ENCODE peak calls at places on chromosomes 11 and 22, in five cellular contexts. M is activated B cell treated with CpG ODN at 0.5 μM for 24 hours, T is HFF-Myc, V is B cell, Y is cardiac fibroblast. H is an unnamed sample.

GRCh38 chr11:92322225-92322624 is 97.6 kb downstream of the FAT3 start:
- DNase-seq in V (no peak), T (no peak), Y (peak), M (no peak), H (no peak)

GRCh38 chr11:6206456-6207180 is 1.3 kb downstream of the C11orf42 start:
- DNase-seq in T (peak), Y (no peak), V (no peak), M (no peak), H (no peak)

GRCh38 chr22:26428515-26429457 is at the start of gene ASPHD2:
- DNase-seq in Y (peak), V (peak), M (peak), T (peak), H (no peak)

GRCh38 chr11:64777449-64778222 is 706 bp downstream of the SF1 start:
- DNase-seq in Y (peak), T (no peak), M (peak), V (peak), H (peak)

GRCh38 chr11:59142530-59143507 is at the start of gene FAM111A:
- DNase-seq in M (peak), Y (peak), T (peak), V (peak), H (peak)

GRCh38 chr11:22130462-22131053 is 62.3 kb upstream of the ANO5 start:
- DNase-seq in V (no peak), T (no peak), M (no peak), Y (peak), H (no peak)

GRCh38 chr11:35317253-35317652 is 102.1 kb downstream of the SLC1A2 start:
- DNase-seq in M (no peak), T (no peak), Y (no peak), V (no peak), H (no peak)

GRCh38 chr22:27952091-27952490 is 33.0 kb upstream of the PITPNB start:
- DNase-seq in T (peak), M (no peak), V (no peak), Y (peak), H (no peak)

GRCh38 chr22:24444729-24445466 is 17.5 kb downstream of the ADORA2A start:
- DNase-seq in V (no peak), M (no peak), T (no peak), Y (no peak), H (no peak)

DNA sequence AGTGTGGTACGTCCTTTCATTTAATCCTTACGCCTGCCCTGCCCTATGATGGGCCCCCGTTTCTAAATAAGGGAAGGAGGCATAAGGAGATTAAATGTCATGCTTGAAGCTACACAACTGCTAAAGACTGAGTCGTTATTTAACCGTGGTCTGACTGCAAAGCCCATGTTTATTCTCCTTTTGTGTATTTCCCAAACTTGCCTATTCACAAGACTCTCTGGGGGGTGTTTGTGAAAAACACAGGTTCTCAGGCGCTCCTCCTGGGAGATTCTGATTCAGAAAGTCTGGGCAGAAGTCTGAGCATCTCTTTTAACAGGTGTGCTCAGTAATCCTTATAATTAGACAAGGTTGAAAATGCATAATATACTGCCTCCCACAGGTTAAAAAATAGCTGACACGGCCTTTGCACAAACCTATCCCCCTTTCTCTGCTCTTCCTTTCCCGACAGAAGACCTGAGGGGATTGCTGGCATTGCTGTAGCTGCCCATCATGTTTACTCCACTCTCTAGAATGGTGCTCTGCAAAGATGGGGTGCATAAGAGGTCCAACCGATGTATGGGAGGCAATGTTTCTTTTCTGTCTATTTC is 56.4 kb upstream of the ZBTB44 start:
- DNase-seq in Y (no peak), V (no peak), M (no peak), T (no peak), H (no peak)
- TF ChIP-seq CTCF in Y (no peak), V (no peak), M (no peak), T (no peak), H (peak)

GRCh38 chr11:1553808-1554594 is 18.1 kb downstream of the DUSP8 start:
- DNase-seq in Y (no peak), M (no peak), T (no peak), V (peak), H (no peak)
- TF ChIP-seq CTCF in Y (no peak), M (no peak), T (no peak), V (no peak), H (no peak)

GRCh38 chr22:33917744-33918406 is 2.4 kb downstream of the LARGE1 start:
- DNase-seq in V (peak), M (no peak), Y (peak), T (no peak), H (no peak)
- TF ChIP-seq CTCF in V (no peak), M (no peak), Y (no peak), T (peak), H (no peak)

GRCh38 chr11:69493931-69494821 is 12.7 kb downstream of the LINC01488 start:
- DNase-seq in V (no peak), T (no peak), M (no peak), Y (no peak), H (no peak)
- TF ChIP-seq CTCF in V (no peak), T (no peak), M (no peak), Y (no peak), H (no peak)